ENCODE peak calls at places on chromosomes 6 and 20, in ten cellular contexts. C is heart left ventricle; B is K562; P is CD8-positive, alpha-beta T cell; R is fibroblast of lung; N is lower lobe of right lung; G is astrocyte; F is PC-3; S is kidney; V is HCT116. M is an unnamed sample.

GRCh38 chr6:128491041-128491642 is 29.3 kb downstream of the PTPRK start:
- DNase-seq in R (no peak), C (no peak), V (peak; percentile 28), S (no peak), B (no peak), P (no peak), N (no peak), F (peak; percentile 83), G (peak; percentile 69), M (no peak)

GRCh38 chr6:138492113-138492512 is 7.2 kb downstream of the NHSL1 start:
- DNase-seq in N (no peak), R (no peak), F (no peak), G (no peak), B (no peak), C (no peak), P (no peak), V (no peak), S (no peak), M (no peak)

GRCh38 chr20:6579417-6579816 is 188.1 kb upstream of the BMP2 start:
- DNase-seq in G (no peak), N (no peak), P (no peak), S (no peak), C (no peak), F (no peak), R (no peak), V (no peak), B (no peak), M (no peak)

GRCh38 chr6:170019259-170020040 is 268.0 kb downstream of the ERMARD start:
- DNase-seq in B (no peak), R (peak; percentile 28), G (no peak), F (peak; percentile 42), V (no peak), S (no peak), N (no peak), P (no peak), C (no peak), M (no peak)

GRCh38 chr6:40482532-40482931 is 104.6 kb downstream of the LRFN2 start:
- DNase-seq in S (no peak), C (no peak), F (no peak), P (no peak), N (no peak), B (peak; percentile 23), V (no peak), G (no peak), R (no peak), M (no peak)

GRCh38 chr6:123715243-123715863 is 78.6 kb upstream of the TRDN start:
- DNase-seq in R (peak; percentile 40), N (no peak), G (no peak), S (no peak), B (no peak), C (no peak), V (peak; percentile 7), F (peak; percentile 28), P (no peak), M (peak; percentile 6)

GRCh38 chr6:152571089-152571488 is 66.1 kb downstream of the SYNE1 start:
- DNase-seq in S (no peak), P (no peak), V (no peak), B (no peak), F (no peak), N (no peak), G (no peak), R (no peak), C (no peak), M (no peak)

GRCh38 chr6:130933712-130934200 is 106.5 kb downstream of the SMLR1 start:
- DNase-seq in P (no peak), F (peak; percentile 86), G (peak; percentile 61), R (peak; percentile 43), B (no peak), N (no peak), C (no peak), S (no peak), V (no peak), M (no peak)

GRCh38 chr6:30819287-30819917 is 64.9 kb upstream of the DDR1 start:
- DNase-seq in V (no peak), S (no peak), C (no peak), F (peak; percentile 51), R (no peak), G (peak; percentile 42), B (no peak), P (no peak), N (no peak), M (no peak)
- H3K4me1 ChIP-seq in V (peaks cover 58% of the 10 kb centered on the region), S (peaks cover 5% of the 10 kb centered on the region), C (peaks cover 3% of the 10 kb centered on the region), F (peaks cover 59% of the 10 kb centered on the region), R (peaks cover 15% of the 10 kb centered on the region), G (peaks cover 36% of the 10 kb centered on the region), B (peaks cover 16% of the 10 kb centered on the region), P (peaks cover 10% of the 10 kb centered on the region), N (peaks cover 36% of the 10 kb centered on the region), M (no peaks in the 10 kb centered on the region)

DNA sequence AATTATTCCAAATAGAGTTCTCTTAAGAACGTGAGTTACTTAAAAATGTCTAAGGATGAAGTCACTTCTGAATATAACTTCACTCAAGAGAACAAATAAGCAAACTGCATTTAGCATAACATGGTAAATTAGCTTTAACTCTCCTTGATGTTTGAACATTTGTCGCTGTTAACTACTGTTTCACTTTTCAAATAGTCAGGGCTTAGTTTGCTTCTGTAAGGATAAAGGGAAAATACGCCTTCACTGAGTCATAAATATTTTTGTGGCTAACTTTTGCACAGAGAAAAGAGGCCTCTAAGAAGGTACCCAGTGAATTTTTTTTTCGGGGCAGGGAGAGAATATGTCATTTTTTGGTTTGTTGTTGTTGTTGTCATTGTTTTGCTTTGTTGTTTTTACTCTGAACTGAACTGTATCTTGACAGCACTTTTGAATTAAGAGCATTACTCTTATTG is 8.1 kb downstream of the PTPN1 start:
- DNase-seq in S (no peak), V (no peak), C (no peak), B (no peak), G (peak; percentile 70), P (no peak), R (peak; percentile 68), N (no peak), F (peak; percentile 51), M (no peak)
- H3K36me3 ChIP-seq in S (no peaks in the 10 kb centered on the region), V (no peaks in the 10 kb centered on the region), C (peaks cover 3% of the 10 kb centered on the region), B (peaks cover 58% of the 10 kb centered on the region), G (no peaks in the 10 kb centered on the region), P (no peaks in the 10 kb centered on the region), R (no peaks in the 10 kb centered on the region), N (no peaks in the 10 kb centered on the region), F (no peaks in the 10 kb centered on the region), M (peaks cover 13% of the 10 kb centered on the region)

DNA sequence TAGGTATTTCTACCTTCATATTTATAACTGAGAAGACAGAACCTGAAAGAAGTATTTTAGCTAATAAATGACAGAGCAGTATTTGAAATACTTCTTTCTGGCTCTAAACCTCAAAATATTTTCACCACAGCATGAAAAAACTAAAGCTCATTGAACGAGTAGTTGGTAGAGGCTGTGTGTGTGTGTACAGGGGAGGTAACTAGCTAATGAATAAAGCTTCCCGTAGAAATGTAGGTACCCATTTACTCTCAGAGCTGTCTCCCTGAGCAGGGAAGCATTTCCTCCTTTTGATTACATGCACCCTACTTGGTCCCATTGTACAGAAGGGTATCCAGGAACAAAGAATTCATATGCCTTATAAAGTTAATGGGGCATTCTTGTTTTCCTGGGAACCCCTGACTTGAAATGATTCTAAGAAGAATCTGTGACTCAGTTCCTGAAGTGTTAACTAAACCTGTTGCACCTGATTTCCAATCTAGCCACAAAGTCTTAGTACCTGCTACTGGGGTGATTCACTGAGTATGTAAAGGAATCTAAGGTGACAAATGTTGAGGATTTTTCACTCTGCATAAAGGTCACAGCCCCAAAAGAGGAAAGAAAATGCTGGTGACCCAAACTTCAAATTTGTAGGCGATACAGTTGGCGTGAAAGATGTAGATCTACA is 12.5 kb downstream of the CRYBG1 start:
- DNase-seq in C (no peak), B (no peak), G (no peak), F (no peak), V (peak; percentile 79), N (no peak), S (no peak), P (no peak), R (no peak), M (no peak)
- H3K4me1 ChIP-seq in C (no peaks in the 10 kb centered on the region), B (no peaks in the 10 kb centered on the region), G (peaks cover 7% of the 10 kb centered on the region), F (peaks cover 51% of the 10 kb centered on the region), V (peaks cover 10% of the 10 kb centered on the region), N (no peaks in the 10 kb centered on the region), S (no peaks in the 10 kb centered on the region), P (no peaks in the 10 kb centered on the region), R (no peaks in the 10 kb centered on the region), M (no peaks in the 10 kb centered on the region)

DNA sequence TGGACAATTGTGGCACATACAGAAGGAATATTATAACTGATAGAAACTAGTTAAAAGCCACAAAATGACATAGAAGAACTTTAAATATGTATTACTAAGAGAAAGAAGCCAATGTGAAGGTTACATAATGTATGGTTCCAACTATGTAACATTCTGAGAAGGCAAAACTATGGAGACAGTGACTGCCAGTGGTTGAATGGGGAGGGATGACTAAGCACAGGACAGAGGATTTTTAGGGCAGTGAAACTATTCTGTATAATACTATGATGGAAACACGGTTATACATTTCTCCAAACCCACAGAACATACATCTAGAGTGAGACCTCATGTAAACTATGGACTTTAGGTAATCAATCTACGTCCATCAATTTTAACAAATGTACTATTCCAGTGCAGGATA is 22.4 kb downstream of the SYNCRIP start:
- DNase-seq in N (no peak), S (no peak), R (no peak), P (no peak), V (no peak), G (peak; percentile 6), B (no peak), C (no peak), F (no peak), M (no peak)
- H3K36me3 ChIP-seq in N (peaks cover 99% of the 10 kb centered on the region), S (peaks cover 22% of the 10 kb centered on the region), R (peaks cover 15% of the 10 kb centered on the region), P (peaks cover 49% of the 10 kb centered on the region), V (peaks cover 57% of the 10 kb centered on the region), G (peaks cover 67% of the 10 kb centered on the region), B (peaks cover 100% of the 10 kb centered on the region), C (peaks cover 100% of the 10 kb centered on the region), F (peaks cover 91% of the 10 kb centered on the region), M (peaks cover 78% of the 10 kb centered on the region)

GRCh38 chr20:63979221-63979548 is 257 bp downstream of the SAMD10 start:
- DNase-seq in G (no peak), N (no peak), C (no peak), S (peak; percentile 81), B (no peak), F (no peak), P (no peak), V (no peak), R (no peak), M (no peak)
- H3K4me1 ChIP-seq in G (peaks cover 44% of the 10 kb centered on the region), N (peaks cover 45% of the 10 kb centered on the region), C (peaks cover 24% of the 10 kb centered on the region), S (peaks cover 7% of the 10 kb centered on the region), B (peaks cover 60% of the 10 kb centered on the region), F (peaks cover 28% of the 10 kb centered on the region), P (peaks cover 53% of the 10 kb centered on the region), V (peaks cover 22% of the 10 kb centered on the region), R (peaks cover 18% of the 10 kb centered on the region), M (peaks cover 24% of the 10 kb centered on the region)

DNA sequence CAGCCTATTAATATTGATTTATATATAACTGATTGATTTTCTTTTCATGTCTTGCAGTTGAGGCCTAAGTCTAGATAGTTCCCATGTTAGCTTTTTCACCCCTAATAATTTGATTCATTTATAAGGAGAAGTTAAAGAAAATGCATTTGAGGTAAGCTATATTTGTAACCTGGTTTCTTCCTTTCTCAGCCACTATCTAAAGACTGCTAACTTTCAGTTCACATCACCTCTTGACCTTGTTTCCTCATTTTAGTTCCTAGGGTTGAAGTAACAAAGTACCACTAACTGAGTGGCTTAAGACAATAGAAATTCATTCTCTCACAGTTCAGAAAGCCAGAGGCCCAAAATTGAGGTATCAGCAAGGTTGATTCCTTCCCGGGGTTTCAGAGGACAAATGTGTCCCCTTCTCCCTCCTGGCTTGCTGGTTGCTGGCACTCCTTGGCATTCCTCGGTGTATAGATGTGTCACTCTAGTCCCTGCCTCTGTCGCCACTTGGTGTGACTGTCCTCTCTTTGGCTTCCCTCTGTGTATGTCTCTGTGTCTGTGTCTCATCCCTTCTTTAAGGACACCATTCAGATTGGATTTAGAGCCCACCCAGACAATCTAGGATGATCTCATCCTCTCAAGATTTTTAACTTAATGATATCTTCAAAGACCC is 55.9 kb upstream of the C20orf144 start:
- DNase-seq in V (no peak), G (no peak), N (no peak), F (no peak), S (no peak), B (no peak), C (no peak), P (no peak), R (no peak), M (no peak)
- H3K36me3 ChIP-seq in V (no peaks in the 10 kb centered on the region), G (peaks cover 5% of the 10 kb centered on the region), N (peaks cover 35% of the 10 kb centered on the region), F (no peaks in the 10 kb centered on the region), S (peaks cover 4% of the 10 kb centered on the region), B (peaks cover 23% of the 10 kb centered on the region), C (peaks cover 59% of the 10 kb centered on the region), P (peaks cover 9% of the 10 kb centered on the region), R (no peaks in the 10 kb centered on the region), M (peaks cover 3% of the 10 kb centered on the region)

M was measured in NT2/D1.